ENCODE peak calls at places on chromosomes 11 and 22, in ten cellular contexts. A, U, X, N, E, F, S, Q, K and Z are unnamed samples.

GRCh38 chr11:59556883-59557205 is 45.5 kb downstream of the OR4D9 start:
- DNase-seq in A (no peak), U (no peak), X (no peak), N (no peak), E (no peak), F (no peak), S (no peak), Q (peak), K (no peak), Z (no peak)

GRCh38 chr22:41862530-41863266 is 29.8 kb downstream of the SREBF2 start:
- DNase-seq in A (peak), U (peak), X (no peak), N (no peak), E (no peak), F (no peak), S (no peak), Q (peak), K (no peak), Z (no peak)

GRCh38 chr11:122642971-122643370 is 12.6 kb upstream of the UBASH3B start:
- DNase-seq in A (no peak), U (no peak), X (peak), N (no peak), E (no peak), F (no peak), S (no peak), Q (peak), K (no peak), Z (no peak)

GRCh38 chr22:41106122-41106968 is 14.0 kb downstream of the EP300 start:
- DNase-seq in A (no peak), U (peak), X (peak), N (no peak), E (no peak), F (no peak), S (peak), Q (no peak), K (no peak), Z (no peak)

GRCh38 chr11:76768091-76769047 is 14.8 kb upstream of the TSKU start:
- DNase-seq in A (no peak), U (peak), X (no peak), N (no peak), E (peak), F (no peak), S (peak), Q (peak), K (peak), Z (no peak)

GRCh38 chr11:120517390-120518315 is 6.1 kb downstream of the GRIK4 start:
- DNase-seq in A (no peak), U (no peak), X (no peak), N (no peak), E (no peak), F (no peak), S (peak), Q (peak), K (no peak), Z (no peak)

GRCh38 chr22:33811686-33812085 is 108.6 kb downstream of the LARGE1 start:
- DNase-seq in A (peak), U (peak), X (no peak), N (peak), E (peak), F (peak), S (peak), Q (no peak), K (peak), Z (no peak)

GRCh38 chr22:30386960-30387848 is at the start of gene RNF215:
- DNase-seq in A (peak), U (peak), X (peak), N (peak), E (peak), F (peak), S (peak), Q (peak), K (peak), Z (peak)

GRCh38 chr11:122976734-122977454 is 4.7 kb downstream of the BSX start:
- DNase-seq in A (peak), U (no peak), X (no peak), N (no peak), E (no peak), F (no peak), S (no peak), Q (no peak), K (no peak), Z (peak)

GRCh38 chr11:70378506-70379134 is 19.7 kb upstream of the CTTN start:
- DNase-seq in A (no peak), U (no peak), X (no peak), N (no peak), E (no peak), F (no peak), S (no peak), Q (no peak), K (no peak), Z (no peak)

GRCh38 chr11:64667154-64667745 is 55.7 kb downstream of the NRXN2 start:
- DNase-seq in A (no peak), U (no peak), X (no peak), N (no peak), E (no peak), F (no peak), S (no peak), Q (no peak), K (peak), Z (no peak)

GRCh38 chr11:85694385-85694980 is 8.5 kb upstream of the CCDC89 start:
- DNase-seq in A (no peak), U (peak), X (peak), N (no peak), E (no peak), F (no peak), S (peak), Q (peak), K (no peak), Z (no peak)

DNA sequence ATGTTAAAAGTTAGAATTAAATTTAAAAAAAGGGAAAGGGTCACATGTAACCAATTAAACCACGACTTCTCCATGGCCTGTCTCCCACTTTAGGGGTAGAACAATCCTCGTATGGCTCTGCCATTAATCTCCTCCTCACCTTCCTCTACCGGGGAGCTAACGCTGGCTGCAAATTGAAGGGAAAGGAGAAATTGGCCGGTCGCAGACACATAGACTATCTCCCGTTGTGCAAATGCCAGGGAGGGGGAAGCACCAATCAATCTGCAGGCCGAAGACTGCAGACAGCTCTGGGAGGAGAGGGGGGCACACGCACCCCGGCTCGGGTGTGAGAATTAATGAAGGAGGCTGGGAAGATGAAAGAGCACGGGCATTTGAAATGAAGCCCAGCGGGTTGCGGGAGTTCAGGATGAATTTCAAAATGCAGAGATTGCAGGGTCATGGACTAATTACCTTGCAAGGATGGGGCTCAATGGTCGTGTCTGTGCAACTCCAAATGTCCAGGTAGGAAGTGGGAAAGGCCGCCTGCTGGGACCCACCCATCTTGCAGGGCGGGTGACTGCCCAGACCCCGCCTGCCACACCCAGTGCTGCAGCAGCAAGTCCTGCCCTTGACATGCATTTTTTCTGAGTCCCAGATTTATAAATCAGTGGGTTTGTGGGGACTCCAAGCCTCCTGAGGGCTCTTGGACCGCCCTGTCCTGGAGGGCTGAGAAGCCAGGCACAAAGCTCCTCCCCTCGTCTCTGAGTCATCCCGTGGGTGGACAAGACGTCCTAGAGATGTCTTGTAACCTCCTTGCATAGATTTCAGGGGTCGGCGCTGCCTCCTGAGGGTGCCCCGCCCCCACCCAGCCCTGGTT is 534.2 kb downstream of the TBC1D22A start:
- DNase-seq in A (no peak), U (no peak), X (no peak), N (no peak), E (no peak), F (no peak), S (no peak), Q (no peak), K (no peak), Z (no peak)
- TF ChIP-seq CTCF in A (no peak), U (no peak), X (no peak), N (no peak), E (no peak), F (no peak), S (no peak), Q (no peak), K (no peak), Z (no peak)

DNA sequence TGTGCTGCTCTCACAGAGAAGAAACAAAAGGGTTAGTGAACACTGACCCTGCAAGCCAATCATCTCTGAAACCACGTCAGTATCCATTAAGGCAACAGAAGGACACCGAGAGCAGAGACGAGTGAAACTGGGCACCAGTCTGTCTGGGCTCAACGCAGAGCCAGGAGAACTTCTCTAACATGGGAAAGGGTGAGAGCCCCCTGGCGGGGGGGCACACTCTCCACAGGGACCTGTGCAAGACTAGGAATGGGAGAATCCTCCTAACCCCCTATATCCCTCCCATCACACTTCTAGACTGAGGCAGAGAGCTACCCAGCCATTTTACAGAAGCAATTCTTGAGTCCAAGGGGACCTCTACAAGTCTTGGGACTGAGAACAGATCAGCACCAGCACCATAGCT is 285.8 kb downstream of the SOX6 start:
- DNase-seq in A (no peak), U (no peak), X (no peak), N (no peak), E (no peak), F (no peak), S (no peak), Q (no peak), K (no peak), Z (no peak)
- TF ChIP-seq CTCF in A (no peak), U (no peak), X (no peak), N (no peak), E (no peak), F (no peak), S (no peak), Q (no peak), K (no peak), Z (no peak)

DNA sequence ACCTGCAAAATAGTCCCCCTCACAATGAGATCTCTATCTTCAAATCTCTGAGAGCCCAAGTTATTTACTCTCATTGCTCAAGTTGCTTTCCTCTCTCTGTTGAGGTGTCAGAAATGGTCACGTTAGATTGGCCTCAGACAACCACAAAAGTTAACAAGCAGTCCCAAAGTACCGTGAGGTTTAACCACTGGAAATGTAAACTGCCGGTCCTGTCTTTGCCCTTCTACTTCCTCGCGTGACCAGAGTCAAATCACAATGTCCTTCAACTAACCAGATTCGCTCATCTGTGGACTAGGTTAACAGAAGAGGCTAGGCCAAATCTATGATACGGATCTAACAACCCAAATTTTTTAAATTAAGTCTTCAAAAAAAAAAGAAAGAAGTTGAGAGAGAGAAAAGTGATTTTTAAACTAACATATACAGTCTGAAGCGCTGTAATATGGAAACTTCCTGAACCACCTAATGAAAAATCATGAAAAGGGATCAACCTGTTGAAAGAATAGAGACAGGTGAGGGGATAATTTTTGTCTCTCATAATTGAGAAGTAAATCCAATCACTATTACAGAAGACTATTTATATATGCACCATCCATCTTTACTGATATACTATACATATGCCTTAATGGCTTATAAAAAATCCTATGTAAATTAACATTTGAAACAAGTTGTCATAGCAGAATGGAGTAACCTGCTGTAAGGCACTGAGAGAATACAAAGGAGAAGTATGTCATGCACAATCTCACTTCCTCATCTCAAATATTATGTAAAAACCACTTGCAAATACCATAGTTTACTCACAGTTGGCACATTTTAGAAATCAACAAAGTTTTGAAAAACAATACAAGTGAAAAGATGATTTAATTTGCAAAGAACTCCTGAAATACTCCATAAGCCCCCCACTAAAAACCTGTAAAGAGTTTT is 3.3 kb upstream of the JAML start:
- DNase-seq in A (no peak), U (no peak), X (no peak), N (no peak), E (no peak), F (no peak), S (no peak), Q (no peak), K (no peak), Z (no peak)
- TF ChIP-seq CTCF in A (no peak), U (no peak), X (no peak), N (no peak), E (no peak), F (no peak), S (no peak), Q (no peak), K (no peak), Z (no peak)

DNA sequence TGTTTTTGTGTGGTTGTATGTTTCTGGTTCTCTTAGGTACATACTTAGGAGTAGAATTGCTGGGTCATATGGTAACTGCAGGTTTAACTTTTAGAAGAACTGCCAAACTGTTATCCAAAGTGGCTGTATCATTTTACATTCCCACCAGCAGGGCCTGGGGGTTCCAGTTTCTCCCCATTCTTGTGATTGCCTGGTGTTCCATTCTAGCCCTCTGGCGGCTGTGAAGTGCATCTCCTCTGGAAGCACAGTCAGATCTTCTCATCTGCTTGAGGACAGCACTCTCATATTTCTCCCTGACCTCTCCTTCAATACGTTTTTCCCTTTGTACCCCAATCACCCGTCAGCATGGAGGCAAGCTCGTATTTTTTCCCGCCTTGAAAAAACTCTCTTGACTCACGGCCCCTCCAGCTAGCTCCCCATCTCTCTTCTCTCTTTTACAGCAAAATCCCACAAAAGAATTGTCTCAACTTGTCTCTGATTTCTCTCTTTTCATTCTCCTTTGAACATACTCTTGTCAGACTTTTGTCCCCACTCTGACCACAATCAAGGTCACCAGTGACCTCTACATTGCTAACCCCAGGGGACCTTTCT is 56.8 kb upstream of the THY1 start:
- DNase-seq in A (peak), U (peak), X (peak), N (no peak), E (no peak), F (no peak), S (peak), Q (peak), K (no peak), Z (peak)
- TF ChIP-seq CTCF in A (peak), U (peak), X (peak), N (no peak), E (peak), F (no peak), S (peak), Q (peak), K (peak), Z (peak)